ENCODE peak calls at places on chromosome 7, in ten cellular contexts. O is PC-9, G is fibroblast of mammary gland, A is PC-3, E is chondrocyte, R is dorsolateral prefrontal cortex, L is cardiac fibroblast, X is D721Med, B is neural crest cell, M is mesothelial cell of epicardium. W is an unnamed sample.

GRCh38 chr7:10022957-10023356 is 950.7 kb upstream of the PHF14 start:
- DNase-seq in O (peak), G (no peak), A (peak), E (no peak), R (no peak), L (no peak), X (no peak), B (no peak), M (no peak), W (peak)

GRCh38 chr7:46301677-46302076 is 380.6 kb upstream of the IGFBP3 start:
- DNase-seq in O (no peak), G (peak), A (peak), E (no peak), R (no peak), L (peak), X (no peak), B (no peak), M (no peak), W (no peak)

GRCh38 chr7:140295224-140295623 is 103.1 kb downstream of the SLC37A3 start:
- DNase-seq in O (no peak), G (no peak), A (no peak), E (no peak), R (no peak), L (no peak), X (no peak), B (no peak), M (no peak), W (no peak)

GRCh38 chr7:80273327-80273726 is 138.7 kb downstream of the GNAI1 start:
- DNase-seq in O (no peak), G (peak), A (no peak), E (no peak), R (no peak), L (peak), X (no peak), B (no peak), M (no peak), W (peak)

GRCh38 chr7:54354436-54354835 is 187.7 kb upstream of the VSTM2A start:
- DNase-seq in O (peak), G (peak), A (peak), E (no peak), R (no peak), L (no peak), X (no peak), B (no peak), M (no peak), W (no peak)

GRCh38 chr7:67346876-67347275 is 350.2 kb downstream of the TYW1 start:
- DNase-seq in O (no peak), G (no peak), A (no peak), E (no peak), R (no peak), L (no peak), X (no peak), B (no peak), M (no peak), W (no peak)

GRCh38 chr7:768881-769504 is 41.9 kb upstream of the PRKAR1B start:
- DNase-seq in O (no peak), G (peak), A (no peak), E (no peak), R (no peak), L (no peak), X (no peak), B (no peak), M (no peak), W (no peak)

GRCh38 chr7:137943132-137943551 is 58.7 kb downstream of the CREB3L2 start:
- DNase-seq in O (no peak), G (peak), A (no peak), E (no peak), R (no peak), L (peak), X (no peak), B (no peak), M (no peak), W (no peak)

GRCh38 chr7:31410265-31410664 is 69.7 kb upstream of the NEUROD6 start:
- DNase-seq in O (peak), G (no peak), A (peak), E (no peak), R (no peak), L (no peak), X (no peak), B (no peak), M (no peak), W (no peak)

GRCh38 chr7:100584046-100584676 is 1.8 kb downstream of the LRCH4 start:
- DNase-seq in O (no peak), G (peak), A (no peak), E (no peak), R (no peak), L (peak), X (no peak), B (no peak), M (no peak), W (no peak)

GRCh38 chr7:41472427-41473125 is 230.3 kb downstream of the INHBA start:
- DNase-seq in O (peak), G (peak), A (peak), E (no peak), R (no peak), L (peak), X (no peak), B (no peak), M (no peak), W (no peak)

GRCh38 chr7:10703059-10703458 is 270.6 kb upstream of the PHF14 start:
- DNase-seq in O (no peak), G (no peak), A (no peak), E (no peak), R (no peak), L (no peak), X (no peak), B (no peak), M (no peak), W (no peak)

GRCh38 chr7:101950450-101951119 is 133.2 kb downstream of the CUX1 start:
- DNase-seq in O (no peak), G (peak), A (peak), E (no peak), R (no peak), L (peak), X (no peak), B (no peak), M (no peak), W (peak)

GRCh38 chr7:43281268-43281667 is 168.8 kb downstream of the HECW1 start:
- DNase-seq in O (no peak), G (no peak), A (no peak), E (no peak), R (no peak), L (no peak), X (no peak), B (no peak), M (no peak), W (no peak)

GRCh38 chr7:43278088-43278644 is 165.7 kb downstream of the HECW1 start:
- DNase-seq in O (no peak), G (peak), A (no peak), E (no peak), R (peak), L (no peak), X (no peak), B (no peak), M (no peak), W (peak)

DNA sequence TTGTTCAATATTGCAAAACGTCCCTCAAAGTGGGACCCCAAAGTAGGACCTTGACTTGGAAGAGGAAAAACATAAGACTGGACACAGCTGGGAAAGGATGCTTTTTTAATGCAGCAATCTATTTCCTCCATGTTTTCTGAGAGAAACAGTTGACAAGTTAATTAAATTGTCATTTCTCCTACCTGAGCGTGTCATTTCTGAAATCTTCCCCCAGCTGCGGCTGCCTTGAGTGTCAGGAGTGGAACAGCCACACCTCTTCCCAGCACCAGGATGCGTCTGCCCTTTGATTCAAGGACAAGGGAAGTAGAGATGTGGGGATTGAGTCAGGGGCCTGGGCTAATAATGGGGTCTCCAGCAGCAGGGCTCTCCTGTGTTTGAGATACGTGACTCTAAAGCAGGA is 171.3 kb downstream of the HECW1 start:
- DNase-seq in O (no peak), G (no peak), A (no peak), E (no peak), R (no peak), L (no peak), X (no peak), B (no peak), M (no peak), W (no peak)
- TF ChIP-seq CTCF in O (no peak), G (no peak), A (no peak), E (no peak), R (no peak), L (no peak), X (no peak), B (no peak), M (no peak), W (no peak)

GRCh38 chr7:93447509-93447908 is 127.0 kb downstream of the CALCR start:
- DNase-seq in O (no peak), G (no peak), A (no peak), E (no peak), R (no peak), L (no peak), X (no peak), B (no peak), M (no peak), W (no peak)

GRCh38 chr7:93442478-93443224 is 131.9 kb downstream of the CALCR start:
- DNase-seq in O (peak), G (peak), A (peak), E (no peak), R (no peak), L (peak), X (no peak), B (peak), M (no peak), W (peak)
- TF ChIP-seq CTCF in O (peak), G (peak), A (peak), E (peak), R (peak), L (peak), X (peak), B (peak), M (peak), W (peak)

GRCh38 chr7:142441074-142441403 is 183.2 kb upstream of the PRSS58 start:
- DNase-seq in O (peak), G (no peak), A (peak), E (no peak), R (no peak), L (no peak), X (no peak), B (no peak), M (no peak), W (no peak)

GRCh38 chr7:142440219-142441073 is 182.6 kb upstream of the PRSS58 start:
- DNase-seq in O (peak), G (peak), A (peak), E (no peak), R (no peak), L (peak), X (no peak), B (no peak), M (no peak), W (peak)

GRCh38 chr7:142443614-142444013 is 185.8 kb upstream of the PRSS58 start:
- DNase-seq in O (no peak), G (peak), A (peak), E (no peak), R (no peak), L (no peak), X (no peak), B (no peak), M (no peak), W (no peak)

GRCh38 chr7:142450206-142450605 is 192.3 kb upstream of the PRSS58 start:
- DNase-seq in O (no peak), G (no peak), A (no peak), E (no peak), R (no peak), L (no peak), X (no peak), B (no peak), M (no peak), W (no peak)

GRCh38 chr7:142445019-142445686 is 187.3 kb upstream of the PRSS58 start:
- DNase-seq in O (no peak), G (no peak), A (peak), E (no peak), R (no peak), L (no peak), X (peak), B (no peak), M (no peak), W (no peak)
- TF ChIP-seq CTCF in O (no peak), G (peak), A (peak), E (peak), R (no peak), L (no peak), X (peak), B (peak), M (no peak), W (no peak)

DNA sequence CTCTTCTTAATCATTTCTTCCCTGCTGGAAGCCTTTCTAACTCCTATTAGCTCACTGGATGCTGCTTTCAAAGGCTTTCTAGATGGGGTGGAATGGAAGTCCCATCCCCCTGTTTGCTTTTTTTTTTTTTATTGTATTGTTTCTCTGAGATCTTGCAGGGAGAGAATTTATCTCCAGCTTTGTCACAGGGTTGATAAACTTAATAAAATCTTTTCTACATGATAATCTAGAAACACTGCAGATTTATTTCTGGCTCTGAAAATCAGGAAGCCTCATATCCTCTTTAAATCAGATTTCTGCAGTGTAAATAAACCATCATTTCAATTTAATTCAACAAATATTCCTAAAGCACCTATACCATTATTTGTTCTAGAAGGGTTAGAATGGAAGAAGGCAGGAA is 37.2 kb upstream of the CHCHD3 start:
- DNase-seq in O (no peak), G (no peak), A (no peak), E (no peak), R (no peak), L (no peak), X (no peak), B (no peak), M (no peak), W (no peak)
- TF ChIP-seq CTCF in O (no peak), G (no peak), A (no peak), E (no peak), R (no peak), L (no peak), X (no peak), B (no peak), M (no peak), W (no peak)